ENCODE peak calls at places on chromosomes 2 and 18, in four cellular contexts. R is astrocyte of the spinal cord, D is caudate nucleus, N is H9. S is an unnamed sample.

GRCh38 chr2:81304154-81304830 is 999.7 kb upstream of the LRRTM1 start:
- DNase-seq in R (no peak), N (peak), D (no peak), S (peak)

GRCh38 chr2:180559766-180560165 is 420.6 kb upstream of the UBE2E3 start:
- DNase-seq in R (peak), N (no peak), D (no peak), S (no peak)

GRCh38 chr2:216735086-216735485 is 39.7 kb upstream of the IGFBP5 start:
- DNase-seq in D (no peak), N (no peak), R (no peak), S (no peak)

GRCh38 chr2:529425-529824 is 147.8 kb downstream of the TMEM18 start:
- DNase-seq in N (no peak), R (peak), D (no peak), S (peak)

GRCh38 chr18:58417752-58418151 is 211.1 kb downstream of the ALPK2 start:
- DNase-seq in N (no peak), D (no peak), R (peak), S (peak)

GRCh38 chr2:165720526-165720925 is 73.5 kb downstream of the GALNT3 start:
- DNase-seq in N (no peak), R (peak), D (no peak), S (peak)

GRCh38 chr2:20074901-20075300 is 23.5 kb upstream of the LAPTM4A start:
- DNase-seq in R (no peak), D (no peak), N (no peak), S (no peak)

GRCh38 chr18:260547-260946 is 7.3 kb downstream of the THOC1 start:
- DNase-seq in D (no peak), R (no peak), N (no peak), S (no peak)

GRCh38 chr2:197973772-197974171 is 169.4 kb downstream of the PLCL1 start:
- DNase-seq in N (no peak), R (no peak), D (no peak), S (no peak)

GRCh38 chr2:68590702-68591101 is 52.7 kb upstream of the PROKR1 start:
- DNase-seq in N (no peak), D (no peak), R (no peak), S (no peak)

GRCh38 chr2:172813314-172813888 is 77.8 kb downstream of the RAPGEF4 start:
- DNase-seq in R (peak), N (no peak), D (no peak), S (peak)

GRCh38 chr2:75003773-75004172 is 45.3 kb downstream of the POLE4 start:
- DNase-seq in R (no peak), D (no peak), N (no peak), S (no peak)

GRCh38 chr2:10352361-10352760 is 49.7 kb downstream of the HPCAL1 start:
- DNase-seq in D (no peak), N (no peak), R (no peak), S (no peak)

GRCh38 chr18:47418746-47419145 is 167.3 kb upstream of the SKOR2 start:
- DNase-seq in D (no peak), N (no peak), R (peak), S (no peak)

GRCh38 chr2:42568431-42569115 is at the start of gene MTA3:
- DNase-seq in D (peak), N (peak), R (peak), S (peak)

GRCh38 chr2:139773720-139774277 is 993.6 kb upstream of the NXPH2 start:
- DNase-seq in D (no peak), N (no peak), R (no peak), S (peak)

GRCh38 chr2:164757934-164758695 is 83.5 kb downstream of the COBLL1 start:
- DNase-seq in R (peak), D (no peak), N (no peak), S (peak)

GRCh38 chr2:109102588-109103233 is 26.3 kb upstream of the SH3RF3 start:
- DNase-seq in R (no peak), D (no peak), N (peak), S (no peak)

GRCh38 chr2:40130251-40130994 is 321.5 kb downstream of the SLC8A1 start:
- DNase-seq in N (no peak), R (peak), D (no peak), S (peak)

GRCh38 chr18:69705987-69706386 is 241.7 kb downstream of the CD226 start:
- DNase-seq in N (peak), R (no peak), D (no peak), S (no peak)

GRCh38 chr2:112481528-112482228 is at the start of gene TTL:
- DNase-seq in N (peak), R (peak), D (peak), S (peak)

GRCh38 chr2:36489296-36489695 is 108.7 kb downstream of the FEZ2 start:
- DNase-seq in R (peak), N (no peak), D (no peak), S (peak)

GRCh38 chr2:207847807-207848544 is 78.3 kb upstream of the FZD5 start:
- DNase-seq in D (no peak), R (peak), N (no peak), S (peak)

GRCh38 chr18:6963452-6964097 is 154.0 kb downstream of the LAMA1 start:
- DNase-seq in D (no peak), R (no peak), N (no peak), S (peak)

GRCh38 chr18:23981369-23981768 is 33.2 kb upstream of the TTC39C start:
- DNase-seq in N (no peak), R (no peak), D (no peak), S (no peak)

GRCh38 chr18:56086176-56086575 is 498.2 kb upstream of the TCF4 start:
- DNase-seq in D (no peak), N (no peak), R (peak), S (peak)

GRCh38 chr2:194020155-194020554 is 1636.9 kb upstream of the SLC39A10 start:
- DNase-seq in R (no peak), N (no peak), D (no peak), S (no peak)

GRCh38 chr2:186274936-186275575 is 211.0 kb upstream of the ZC3H15 start:
- DNase-seq in D (no peak), R (peak), N (no peak), S (peak)

GRCh38 chr2:135798762-135799161 is 38.2 kb downstream of the LCT start:
- DNase-seq in N (no peak), R (no peak), D (no peak), S (no peak)

GRCh38 chr2:217610411-217610814 is 392.4 kb downstream of the TNS1 start:
- DNase-seq in D (no peak), N (no peak), R (no peak), S (no peak)

GRCh38 chr2:23002234-23002633 is 382.7 kb upstream of the KLHL29 start:
- DNase-seq in D (no peak), N (no peak), R (no peak), S (no peak)

GRCh38 chr2:36780231-36780808 is 83.8 kb downstream of the VIT start:
- DNase-seq in R (peak), D (no peak), N (no peak), S (peak)

GRCh38 chr18:12420831-12421421 is 13.2 kb downstream of the PRELID3A start:
- DNase-seq in R (peak), D (peak), N (peak), S (peak)

GRCh38 chr2:113847144-113847543 is 42.7 kb upstream of the ACTR3 start:
- DNase-seq in N (no peak), R (peak), D (no peak), S (peak)

GRCh38 chr2:209236369-209236768 is 187.5 kb upstream of the MAP2 start:
- DNase-seq in D (no peak), N (peak), R (no peak), S (peak)

GRCh38 chr18:76134631-76135030 is 360.4 kb downstream of the ZNF516 start:
- DNase-seq in R (no peak), D (no peak), N (no peak), S (no peak)

GRCh38 chr2:45279356-45279755 is 270.1 kb upstream of the SIX2 start:
- DNase-seq in N (no peak), R (no peak), D (no peak), S (no peak)

GRCh38 chr2:55161295-55162210 is 70.5 kb downstream of the CLHC1 start:
- DNase-seq in D (no peak), R (no peak), N (no peak), S (peak)

GRCh38 chr18:28511421-28511821 is 334.5 kb upstream of the CDH2 start:
- DNase-seq in D (no peak), R (peak), N (no peak), S (peak)